ENCODE peak calls at places on chromosomes 1 and 21, in ten cellular contexts. One of them, this sample, is unnamed.

GRCh38 chr21:34800797-34801518 is 132.2 kb downstream of the CLIC6 start:
- DNase-seq in NCI-H510A: no peak
- DNase-seq in amygdala: no peak
- DNase-seq in dermis blood vessel endothelial cell: no peak
- DNase-seq in EH: peak
- DNase-seq in IMR-90: peak
- DNase-seq in SHP77 treated with DMSO at 0.1 percent for 48 hours: no peak
- DNase-seq in stimulated activated CD8-positive, alpha-beta memory T cell treated with anti-CD3 and anti-CD28 coated beads, Interleukin-15, amount 100 ng/mL, for 4 hours: no peak
- DNase-seq in omental fat pad: no peak
- DNase-seq in GM10248: no peak
- DNase-seq in this sample: no peak

GRCh38 chr21:41894922-41895557 is 15.9 kb upstream of the PRDM15 start:
- DNase-seq in omental fat pad: no peak
- DNase-seq in stimulated activated CD8-positive, alpha-beta memory T cell treated with anti-CD3 and anti-CD28 coated beads, Interleukin-15, amount 100 ng/mL, for 4 hours: no peak
- DNase-seq in EH: peak
- DNase-seq in SHP77 treated with DMSO at 0.1 percent for 48 hours: no peak
- DNase-seq in GM10248: no peak
- DNase-seq in dermis blood vessel endothelial cell: peak
- DNase-seq in amygdala: no peak
- DNase-seq in NCI-H510A: no peak
- DNase-seq in IMR-90: peak
- DNase-seq in this sample: no peak

GRCh38 chr21:34836103-34836932 is 167.5 kb downstream of the CLIC6 start:
- DNase-seq in amygdala: no peak
- DNase-seq in NCI-H510A: no peak
- DNase-seq in IMR-90: peak
- DNase-seq in SHP77 treated with DMSO at 0.1 percent for 48 hours: no peak
- DNase-seq in EH: peak
- DNase-seq in GM10248: no peak
- DNase-seq in stimulated activated CD8-positive, alpha-beta memory T cell treated with anti-CD3 and anti-CD28 coated beads, Interleukin-15, amount 100 ng/mL, for 4 hours: no peak
- DNase-seq in dermis blood vessel endothelial cell: peak
- DNase-seq in omental fat pad: no peak
- DNase-seq in this sample: no peak

GRCh38 chr1:113453771-113454083 is 63.4 kb downstream of the MAGI3 start:
- DNase-seq in EH: no peak
- DNase-seq in GM10248: no peak
- DNase-seq in dermis blood vessel endothelial cell: no peak
- DNase-seq in amygdala: no peak
- DNase-seq in NCI-H510A: no peak
- DNase-seq in SHP77 treated with DMSO at 0.1 percent for 48 hours: no peak
- DNase-seq in IMR-90: peak
- DNase-seq in stimulated activated CD8-positive, alpha-beta memory T cell treated with anti-CD3 and anti-CD28 coated beads, Interleukin-15, amount 100 ng/mL, for 4 hours: no peak
- DNase-seq in omental fat pad: no peak
- DNase-seq in this sample: peak

GRCh38 chr1:58664881-58665280 is 35.0 kb downstream of the MYSM1 start:
- DNase-seq in stimulated activated CD8-positive, alpha-beta memory T cell treated with anti-CD3 and anti-CD28 coated beads, Interleukin-15, amount 100 ng/mL, for 4 hours: no peak
- DNase-seq in dermis blood vessel endothelial cell: peak
- DNase-seq in GM10248: no peak
- DNase-seq in IMR-90: no peak
- DNase-seq in omental fat pad: no peak
- DNase-seq in NCI-H510A: no peak
- DNase-seq in EH: peak
- DNase-seq in SHP77 treated with DMSO at 0.1 percent for 48 hours: no peak
- DNase-seq in amygdala: no peak
- DNase-seq in this sample: no peak

GRCh38 chr1:33254536-33254935 is 1.8 kb upstream of the ZNF362 start:
- DNase-seq in NCI-H510A: no peak
- DNase-seq in EH: no peak
- DNase-seq in omental fat pad: no peak
- DNase-seq in dermis blood vessel endothelial cell: no peak
- DNase-seq in stimulated activated CD8-positive, alpha-beta memory T cell treated with anti-CD3 and anti-CD28 coated beads, Interleukin-15, amount 100 ng/mL, for 4 hours: no peak
- DNase-seq in GM10248: no peak
- DNase-seq in IMR-90: no peak
- DNase-seq in amygdala: no peak
- DNase-seq in SHP77 treated with DMSO at 0.1 percent for 48 hours: no peak
- DNase-seq in this sample: no peak

GRCh38 chr1:151949371-151950193 is 40.3 kb upstream of the THEM4 start:
- DNase-seq in amygdala: no peak
- DNase-seq in dermis blood vessel endothelial cell: no peak
- DNase-seq in GM10248: no peak
- DNase-seq in EH: no peak
- DNase-seq in IMR-90: no peak
- DNase-seq in SHP77 treated with DMSO at 0.1 percent for 48 hours: no peak
- DNase-seq in NCI-H510A: no peak
- DNase-seq in stimulated activated CD8-positive, alpha-beta memory T cell treated with anti-CD3 and anti-CD28 coated beads, Interleukin-15, amount 100 ng/mL, for 4 hours: no peak
- DNase-seq in omental fat pad: no peak
- DNase-seq in this sample: no peak

GRCh38 chr1:179251675-179252074 is 22.2 kb upstream of the ABL2 start:
- DNase-seq in dermis blood vessel endothelial cell: peak
- DNase-seq in amygdala: no peak
- DNase-seq in SHP77 treated with DMSO at 0.1 percent for 48 hours: no peak
- DNase-seq in EH: peak
- DNase-seq in stimulated activated CD8-positive, alpha-beta memory T cell treated with anti-CD3 and anti-CD28 coated beads, Interleukin-15, amount 100 ng/mL, for 4 hours: no peak
- DNase-seq in IMR-90: peak
- DNase-seq in GM10248: no peak
- DNase-seq in omental fat pad: no peak
- DNase-seq in NCI-H510A: no peak
- DNase-seq in this sample: no peak

GRCh38 chr1:205043866-205044265 is 854 bp downstream of the CNTN2 start:
- DNase-seq in omental fat pad: no peak
- DNase-seq in SHP77 treated with DMSO at 0.1 percent for 48 hours: no peak
- DNase-seq in NCI-H510A: no peak
- DNase-seq in stimulated activated CD8-positive, alpha-beta memory T cell treated with anti-CD3 and anti-CD28 coated beads, Interleukin-15, amount 100 ng/mL, for 4 hours: no peak
- DNase-seq in dermis blood vessel endothelial cell: no peak
- DNase-seq in EH: no peak
- DNase-seq in GM10248: no peak
- DNase-seq in amygdala: no peak
- DNase-seq in IMR-90: no peak
- DNase-seq in this sample: no peak

GRCh38 chr1:204464701-204465100 is 29.9 kb downstream of the PIK3C2B start:
- DNase-seq in amygdala: no peak
- DNase-seq in omental fat pad: no peak
- DNase-seq in IMR-90: no peak
- DNase-seq in stimulated activated CD8-positive, alpha-beta memory T cell treated with anti-CD3 and anti-CD28 coated beads, Interleukin-15, amount 100 ng/mL, for 4 hours: no peak
- DNase-seq in SHP77 treated with DMSO at 0.1 percent for 48 hours: no peak
- DNase-seq in GM10248: no peak
- DNase-seq in dermis blood vessel endothelial cell: peak
- DNase-seq in EH: no peak
- DNase-seq in NCI-H510A: no peak
- DNase-seq in this sample: no peak